ENCODE peak calls at places on chromosomes 12 and 14, in four cellular contexts. One of them, this sample, is unnamed.

GRCh38 chr12:46372131-46372851 is at the start of gene SLC38A2:
- DNase-seq in suprapubic skin: peak
- DNase-seq in IMR-90: peak
- DNase-seq in prostate gland: peak
- DNase-seq in this sample: peak

GRCh38 chr12:90024261-90024660 is 315.6 kb upstream of the ATP2B1 start:
- DNase-seq in prostate gland: no peak
- DNase-seq in IMR-90: peak
- DNase-seq in suprapubic skin: no peak
- DNase-seq in this sample: no peak

GRCh38 chr14:53955671-53956426 is 776 bp downstream of the BMP4 start:
- DNase-seq in prostate gland: peak
- DNase-seq in suprapubic skin: peak
- DNase-seq in IMR-90: no peak
- DNase-seq in this sample: peak

GRCh38 chr14:61671086-61671485 is 24.2 kb upstream of the HIF1A start:
- DNase-seq in prostate gland: no peak
- DNase-seq in IMR-90: no peak
- DNase-seq in suprapubic skin: no peak
- DNase-seq in this sample: no peak

GRCh38 chr12:21891763-21892217 is 49.4 kb downstream of the ABCC9 start:
- DNase-seq in prostate gland: no peak
- DNase-seq in IMR-90: no peak
- DNase-seq in suprapubic skin: peak
- DNase-seq in this sample: peak

GRCh38 chr12:52964556-52965336 is 15.8 kb downstream of the KRT18 start:
- DNase-seq in IMR-90: no peak
- DNase-seq in prostate gland: no peak
- DNase-seq in suprapubic skin: no peak
- DNase-seq in this sample: no peak

GRCh38 chr12:122045262-122045661 is 23.6 kb downstream of the BCL7A start:
- DNase-seq in prostate gland: no peak
- DNase-seq in suprapubic skin: no peak
- DNase-seq in IMR-90: no peak
- DNase-seq in this sample: no peak

GRCh38 chr14:89856871-89857345 is 97.6 kb downstream of the EFCAB11 start:
- DNase-seq in suprapubic skin: no peak
- DNase-seq in prostate gland: no peak
- DNase-seq in IMR-90: peak
- DNase-seq in this sample: no peak

GRCh38 chr14:53999061-53999488 is 42.5 kb upstream of the BMP4 start:
- DNase-seq in IMR-90: peak
- DNase-seq in prostate gland: no peak
- DNase-seq in suprapubic skin: no peak
- DNase-seq in this sample: no peak

GRCh38 chr12:20142956-20143355 is 225.4 kb upstream of the PDE3A start:
- DNase-seq in prostate gland: no peak
- DNase-seq in IMR-90: no peak
- DNase-seq in suprapubic skin: no peak
- DNase-seq in this sample: no peak

GRCh38 chr12:96233941-96234461 is 39.8 kb downstream of the ELK3 start:
- DNase-seq in prostate gland: peak
- DNase-seq in IMR-90: peak
- DNase-seq in suprapubic skin: peak
- DNase-seq in this sample: peak

GRCh38 chr14:50937325-50937724 is 7.0 kb downstream of the PYGL start:
- DNase-seq in prostate gland: no peak
- DNase-seq in IMR-90: peak
- DNase-seq in suprapubic skin: no peak
- DNase-seq in this sample: no peak

GRCh38 chr12:124909831-124910560 is 4.5 kb downstream of the UBC start:
- DNase-seq in IMR-90: peak
- DNase-seq in prostate gland: no peak
- DNase-seq in suprapubic skin: no peak
- DNase-seq in this sample: no peak
- TF ChIP-seq POLR2A in IMR-90: no peak
- TF ChIP-seq POLR2A in prostate gland: no peak
- TF ChIP-seq POLR2A in suprapubic skin: no peak
- TF ChIP-seq POLR2A in this sample: peak

GRCh38 chr14:74638066-74638465 is 26.0 kb upstream of the LTBP2 start:
- DNase-seq in IMR-90: no peak
- DNase-seq in suprapubic skin: no peak
- DNase-seq in prostate gland: no peak
- DNase-seq in this sample: no peak
- TF ChIP-seq CTCF in IMR-90: no peak
- TF ChIP-seq CTCF in suprapubic skin: no peak
- TF ChIP-seq CTCF in prostate gland: no peak
- TF ChIP-seq CTCF in this sample: no peak

DNA sequence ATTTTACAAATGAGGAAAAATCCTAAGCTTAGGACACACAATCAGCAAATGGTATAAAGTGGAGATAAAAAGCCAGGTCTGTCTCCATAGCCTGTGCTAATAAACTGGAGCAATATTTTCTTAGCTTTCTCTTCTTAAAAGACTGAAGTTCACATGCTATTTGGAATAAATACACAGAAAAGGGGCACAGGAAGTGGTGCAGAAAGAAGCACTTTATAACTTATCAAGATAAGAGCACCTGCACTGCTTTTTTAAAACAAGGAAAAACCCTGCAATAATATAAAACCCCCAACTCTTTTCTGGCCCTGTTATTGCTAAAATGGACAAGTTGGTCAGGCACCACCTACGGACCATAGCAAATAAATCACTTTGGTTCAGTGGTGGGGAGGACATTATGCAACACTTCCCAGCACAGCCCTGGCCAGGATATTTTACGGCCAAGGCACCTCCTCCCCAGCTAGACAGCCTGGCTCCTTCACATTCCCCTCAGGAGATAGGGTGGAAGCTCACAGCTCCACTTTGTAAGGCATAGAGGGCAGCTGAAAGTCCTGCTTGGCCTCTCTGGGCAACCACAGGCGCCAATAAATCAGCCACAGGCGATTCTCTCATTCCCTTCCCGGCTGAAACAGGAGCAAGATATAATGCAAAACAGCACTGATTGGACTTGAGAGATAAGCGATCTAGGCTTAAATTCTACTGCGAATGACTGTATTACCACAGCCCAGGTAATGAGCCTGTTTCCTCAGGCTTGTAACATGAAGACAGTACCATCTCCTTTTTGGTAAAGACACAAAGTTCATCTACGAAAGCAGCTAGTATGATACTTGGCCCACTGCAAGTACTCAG is 2.1 kb downstream of the ZBTB25 start:
- DNase-seq in IMR-90: peak
- DNase-seq in prostate gland: peak
- DNase-seq in suprapubic skin: peak
- DNase-seq in this sample: peak
- TF ChIP-seq POLR2A in IMR-90: no peak
- TF ChIP-seq POLR2A in prostate gland: peak
- TF ChIP-seq POLR2A in suprapubic skin: no peak
- TF ChIP-seq POLR2A in this sample: peak

GRCh38 chr14:34436960-34437728 is 24.9 kb downstream of the SPTSSA start:
- DNase-seq in suprapubic skin: no peak
- DNase-seq in prostate gland: no peak
- DNase-seq in IMR-90: no peak
- DNase-seq in this sample: no peak
- TF ChIP-seq CTCF in suprapubic skin: no peak
- TF ChIP-seq CTCF in prostate gland: no peak
- TF ChIP-seq CTCF in IMR-90: no peak
- TF ChIP-seq CTCF in this sample: no peak

DNA sequence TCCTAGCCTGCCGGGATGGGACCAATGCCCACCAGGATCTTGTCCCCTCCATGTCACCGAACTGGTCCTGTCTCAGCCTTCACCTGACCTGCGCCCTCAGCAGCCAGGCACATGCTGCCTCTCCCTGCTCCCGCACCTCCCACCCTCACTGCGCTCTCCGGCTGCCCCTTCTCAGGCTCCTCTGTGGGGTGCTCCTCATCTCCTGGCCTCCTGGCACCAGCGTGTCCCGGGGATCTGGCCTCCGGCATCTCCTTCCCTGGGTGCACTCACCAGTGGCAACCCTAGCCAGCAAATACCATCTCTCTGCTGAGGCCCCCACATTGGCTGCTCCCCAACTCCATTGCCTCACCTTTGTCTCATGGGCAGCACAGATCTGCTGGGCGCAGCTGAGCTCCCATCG is 29.0 kb downstream of the BEGAIN start:
- DNase-seq in IMR-90: no peak
- DNase-seq in prostate gland: no peak
- DNase-seq in suprapubic skin: no peak
- DNase-seq in this sample: no peak
- TF ChIP-seq POLR2A in IMR-90: no peak
- TF ChIP-seq POLR2A in prostate gland: no peak
- TF ChIP-seq POLR2A in suprapubic skin: no peak
- TF ChIP-seq POLR2A in this sample: no peak

GRCh38 chr12:3117628-3118027 is 40.4 kb downstream of the TSPAN9 start:
- DNase-seq in IMR-90: peak
- DNase-seq in prostate gland: no peak
- DNase-seq in suprapubic skin: no peak
- DNase-seq in this sample: no peak

GRCh38 chr12:3117144-3117581 is 40.0 kb downstream of the TSPAN9 start:
- DNase-seq in IMR-90: peak
- DNase-seq in prostate gland: no peak
- DNase-seq in suprapubic skin: no peak
- DNase-seq in this sample: no peak

GRCh38 chr12:3114671-3115070 is 37.5 kb downstream of the TSPAN9 start:
- DNase-seq in suprapubic skin: no peak
- DNase-seq in prostate gland: no peak
- DNase-seq in IMR-90: no peak
- DNase-seq in this sample: no peak

GRCh38 chr12:3115078-3115477 is 37.9 kb downstream of the TSPAN9 start:
- DNase-seq in prostate gland: no peak
- DNase-seq in IMR-90: no peak
- DNase-seq in suprapubic skin: no peak
- DNase-seq in this sample: no peak

DNA sequence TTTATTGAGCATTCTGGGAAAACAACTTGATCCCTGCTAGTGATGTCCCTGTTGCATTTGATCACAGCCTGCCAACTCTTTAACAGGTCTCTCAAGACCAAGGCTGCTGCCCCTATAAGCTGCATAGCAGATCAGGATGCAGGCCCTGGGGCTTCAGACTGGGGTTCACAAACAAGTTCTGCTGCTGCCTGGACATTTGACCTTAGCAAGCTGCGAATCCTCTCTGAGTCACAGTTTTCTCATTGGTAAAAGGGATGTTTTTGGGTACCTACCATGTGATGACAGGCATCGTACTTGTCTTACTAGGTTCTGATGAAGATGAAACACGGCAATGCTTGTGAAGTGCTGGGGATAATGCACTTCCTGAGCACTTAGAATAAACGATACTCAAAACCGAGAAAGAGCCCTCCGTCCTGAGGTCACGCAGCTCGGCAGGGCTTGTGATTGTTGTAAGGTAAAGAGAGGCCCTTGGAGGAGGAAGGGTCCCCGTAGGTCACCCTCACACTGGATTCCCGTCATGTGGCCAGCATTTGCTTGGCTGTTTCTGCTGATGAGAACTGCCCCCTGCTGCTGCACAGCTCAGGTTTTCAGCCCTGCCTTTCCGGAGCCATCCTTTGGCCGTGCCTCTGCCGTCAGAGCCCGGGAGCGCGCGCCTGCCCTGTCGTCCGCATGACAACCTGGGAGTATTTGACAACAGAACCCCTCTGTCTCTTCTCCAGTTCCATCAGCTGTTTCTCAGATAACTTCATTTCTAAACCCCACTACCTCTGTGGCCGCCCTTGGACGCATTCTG is 39.1 kb downstream of the TSPAN9 start:
- DNase-seq in IMR-90: peak
- DNase-seq in prostate gland: no peak
- DNase-seq in suprapubic skin: no peak
- DNase-seq in this sample: no peak
- TF ChIP-seq CTCF in IMR-90: no peak
- TF ChIP-seq CTCF in prostate gland: no peak
- TF ChIP-seq CTCF in suprapubic skin: no peak
- TF ChIP-seq CTCF in this sample: no peak

This sample was measured in transverse colon.